ENCODE peak calls at places on chromosome 20, in five cellular contexts. X is fibroblast of mammary gland; T is stimulated activated CD4-positive, alpha-beta T cell treated with anti-CD3 and anti-CD28 coated beads, TNF-alpha, amount 100 ng/mL, for 48 hours; S is T-helper 1 cell; O is cardiac muscle cell. W is an unnamed sample.

GRCh38 chr20:62523473-62524203 is 47.8 kb upstream of the GATA5 start:
- DNase-seq in X (no peak), T (peak), S (peak), O (no peak), W (no peak)

GRCh38 chr20:44904377-44904776 is 5.5 kb upstream of the PABPC1L start:
- DNase-seq in X (no peak), T (no peak), S (no peak), O (no peak), W (no peak)

GRCh38 chr20:59589051-59589450 is 15.3 kb upstream of the PHACTR3 start:
- DNase-seq in X (no peak), T (no peak), S (no peak), O (no peak), W (no peak)

GRCh38 chr20:62795023-62795761 is 1.1 kb upstream of the MRGBP start:
- DNase-seq in X (peak), T (peak), S (peak), O (peak), W (no peak)

GRCh38 chr20:50918403-50918802 is 12.8 kb downstream of the ADNP start:
- DNase-seq in X (peak), T (no peak), S (no peak), O (peak), W (no peak)

GRCh38 chr20:62676976-62677375 is 31.7 kb upstream of the NTSR1 start:
- DNase-seq in X (no peak), T (no peak), S (no peak), O (peak), W (no peak)

GRCh38 chr20:18414140-18414539 is 52.7 kb downstream of the DZANK1 start:
- DNase-seq in X (no peak), T (no peak), S (no peak), O (no peak), W (no peak)

GRCh38 chr20:3661836-3662665 is 1.1 kb downstream of the GFRA4 start:
- DNase-seq in X (no peak), T (no peak), S (no peak), O (no peak), W (no peak)

GRCh38 chr20:32977281-32978008 is 26.8 kb downstream of the SUN5 start:
- DNase-seq in X (no peak), T (no peak), S (no peak), O (no peak), W (no peak)

GRCh38 chr20:653590-654426 is 808 bp upstream of the SRXN1 start:
- DNase-seq in X (no peak), T (no peak), S (no peak), O (no peak), W (no peak)

GRCh38 chr20:20796766-20797415 is 84.4 kb upstream of the RALGAPA2 start:
- DNase-seq in X (no peak), T (no peak), S (no peak), O (no peak), W (no peak)

GRCh38 chr20:16802652-16802935 is 54.4 kb downstream of the OTOR start:
- DNase-seq in X (no peak), T (no peak), S (no peak), O (no peak), W (no peak)

GRCh38 chr20:24102290-24102689 is 113.7 kb upstream of the GGTLC1 start:
- DNase-seq in X (peak), T (no peak), S (no peak), O (no peak), W (no peak)

GRCh38 chr20:33925867-33926266 is 67.8 kb upstream of the RALY start:
- DNase-seq in X (peak), T (no peak), S (no peak), O (no peak), W (no peak)

GRCh38 chr20:48463916-48464315 is 363.9 kb downstream of the PREX1 start:
- DNase-seq in X (peak), T (no peak), S (no peak), O (peak), W (no peak)

GRCh38 chr20:17557675-17558006 is 12.2 kb upstream of the DSTN start:
- DNase-seq in X (peak), T (no peak), S (no peak), O (peak), W (no peak)

GRCh38 chr20:62695448-62696414 is 12.9 kb upstream of the NTSR1 start:
- DNase-seq in X (no peak), T (no peak), S (no peak), O (no peak), W (no peak)

W was measured in GM18507.